ENCODE peak calls at places on chromosomes 5 and 9, in eight cellular contexts. G is GM06990, B is fibroblast of lung, A is natural killer cell, J is uterus, U is neural progenitor cell, H is AG04450, O is Peyer's patch. L is an unnamed sample.

GRCh38 chr5:124560370-124560769 is 186.1 kb downstream of the ZNF608 start:
- DNase-seq in G (no peak), B (no peak), A (no peak), J (no peak), U (no peak), H (no peak), O (no peak), L (no peak)

GRCh38 chr5:72079288-72079687 is 28.0 kb upstream of the MAP1B start:
- DNase-seq in G (peak), B (no peak), A (no peak), J (no peak), U (peak), H (no peak), O (no peak), L (no peak)

GRCh38 chr9:137453643-137454081 is 5.5 kb downstream of the NSMF start:
- DNase-seq in G (peak), B (peak), A (peak), J (peak), U (peak), H (peak), O (peak), L (no peak)

GRCh38 chr9:89243296-89244061 is 64.9 kb upstream of the SHC3 start:
- DNase-seq in G (no peak), B (peak), A (no peak), J (no peak), U (no peak), H (no peak), O (no peak), L (no peak)

GRCh38 chr9:136201609-136202448 is 3.1 kb downstream of the LHX3 start:
- DNase-seq in G (no peak), B (no peak), A (no peak), J (no peak), U (peak), H (no peak), O (no peak), L (no peak)

GRCh38 chr9:113626735-113627495 is 163.4 kb downstream of the RGS3 start:
- DNase-seq in G (no peak), B (no peak), A (no peak), J (peak), U (no peak), H (no peak), O (peak), L (no peak)

GRCh38 chr5:105639068-105639467 is 2031.7 kb downstream of the EFNA5 start:
- DNase-seq in G (no peak), B (no peak), A (no peak), J (no peak), U (peak), H (no peak), O (no peak), L (no peak)

GRCh38 chr5:132528866-132529634 is 14.3 kb downstream of the IL5 start:
- DNase-seq in G (peak), B (no peak), A (no peak), J (no peak), U (no peak), H (no peak), O (no peak), L (no peak)

GRCh38 chr5:1550287-1551076 is 26.7 kb upstream of the LPCAT1 start:
- DNase-seq in G (no peak), B (no peak), A (no peak), J (no peak), U (no peak), H (no peak), O (peak), L (peak)

GRCh38 chr5:174555726-174556125 is 168.7 kb upstream of the MSX2 start:
- DNase-seq in G (no peak), B (no peak), A (no peak), J (no peak), U (no peak), H (no peak), O (no peak), L (no peak)

GRCh38 chr5:179620293-179620692 is 3.2 kb downstream of the HNRNPH1 start:
- DNase-seq in G (no peak), B (no peak), A (no peak), J (no peak), U (no peak), H (no peak), O (no peak), L (no peak)

GRCh38 chr9:96135071-96135825 is 166.7 kb downstream of the HSD17B3 start:
- DNase-seq in G (no peak), B (peak), A (no peak), J (no peak), U (no peak), H (peak), O (no peak), L (no peak)

GRCh38 chr5:8676731-8677130 is 807.8 kb downstream of the MTRR start:
- DNase-seq in G (no peak), B (peak), A (no peak), J (no peak), U (no peak), H (no peak), O (no peak), L (no peak)

GRCh38 chr5:122534829-122535228 is 222.8 kb downstream of the SNCAIP start:
- DNase-seq in G (no peak), B (no peak), A (no peak), J (no peak), U (no peak), H (no peak), O (no peak), L (no peak)

GRCh38 chr5:167578977-167579700 is 712.3 kb upstream of the WWC1 start:
- DNase-seq in G (no peak), B (peak), A (no peak), J (no peak), U (no peak), H (no peak), O (no peak), L (no peak)

GRCh38 chr5:37721447-37721871 is 118.4 kb downstream of the GDNF start:
- DNase-seq in G (peak), B (no peak), A (no peak), J (no peak), U (no peak), H (no peak), O (no peak), L (no peak)

GRCh38 chr5:11174601-11175000 is 413.6 kb upstream of the DAP start:
- DNase-seq in G (no peak), B (no peak), A (no peak), J (no peak), U (no peak), H (no peak), O (no peak), L (no peak)

GRCh38 chr9:12813960-12814876 is 39.4 kb downstream of the LURAP1L start:
- DNase-seq in G (peak), B (peak), A (no peak), J (peak), U (no peak), H (peak), O (peak), L (no peak)

GRCh38 chr9:114166606-114167572 is 11.6 kb downstream of the COL27A1 start:
- DNase-seq in G (no peak), B (peak), A (no peak), J (no peak), U (no peak), H (no peak), O (no peak), L (no peak)

GRCh38 chr5:147234825-147235635 is at the start of gene STK32A:
- DNase-seq in G (no peak), B (peak), A (no peak), J (peak), U (peak), H (no peak), O (no peak), L (peak)

GRCh38 chr9:81032030-81032572 is 657.2 kb downstream of the TLE1 start:
- DNase-seq in G (no peak), B (peak), A (no peak), J (peak), U (no peak), H (peak), O (no peak), L (no peak)

GRCh38 chr5:132238169-132238744 is 10.6 kb upstream of the P4HA2 start:
- DNase-seq in G (no peak), B (peak), A (peak), J (peak), U (peak), H (no peak), O (peak), L (peak)

GRCh38 chr9:93652604-93653592 is 76.5 kb downstream of the PHF2 start:
- DNase-seq in G (no peak), B (no peak), A (no peak), J (no peak), U (no peak), H (no peak), O (peak), L (no peak)

GRCh38 chr9:132894857-132895846 is 16.5 kb downstream of the SPACA9 start:
- DNase-seq in G (no peak), B (no peak), A (no peak), J (no peak), U (no peak), H (no peak), O (no peak), L (no peak)

GRCh38 chr9:98523231-98523901 is 185.4 kb downstream of the GABBR2 start:
- DNase-seq in G (no peak), B (peak), A (no peak), J (no peak), U (peak), H (no peak), O (no peak), L (no peak)
- TF ChIP-seq CTCF in G (peak), B (peak), A (no peak), J (no peak), U (peak), H (peak), O (no peak), L (peak)

GRCh38 chr9:91677354-91677753 is 253.7 kb upstream of the NFIL3 start:
- DNase-seq in G (no peak), B (peak), A (no peak), J (no peak), U (no peak), H (no peak), O (no peak), L (no peak)

GRCh38 chr9:91677822-91678221 is 254.2 kb upstream of the NFIL3 start:
- DNase-seq in G (no peak), B (no peak), A (no peak), J (no peak), U (peak), H (no peak), O (no peak), L (no peak)

GRCh38 chr9:91680129-91680528 is 256.5 kb upstream of the NFIL3 start:
- DNase-seq in G (no peak), B (no peak), A (no peak), J (no peak), U (no peak), H (no peak), O (no peak), L (no peak)

GRCh38 chr9:91678807-91679206 is 255.2 kb upstream of the NFIL3 start:
- DNase-seq in G (no peak), B (no peak), A (no peak), J (no peak), U (no peak), H (no peak), O (no peak), L (no peak)

GRCh38 chr9:91676042-91676441 is 252.4 kb upstream of the NFIL3 start:
- DNase-seq in G (no peak), B (no peak), A (no peak), J (no peak), U (no peak), H (no peak), O (no peak), L (no peak)
- TF ChIP-seq CTCF in G (peak), B (no peak), A (no peak), J (no peak), U (no peak), H (no peak), O (no peak), L (no peak)

DNA sequence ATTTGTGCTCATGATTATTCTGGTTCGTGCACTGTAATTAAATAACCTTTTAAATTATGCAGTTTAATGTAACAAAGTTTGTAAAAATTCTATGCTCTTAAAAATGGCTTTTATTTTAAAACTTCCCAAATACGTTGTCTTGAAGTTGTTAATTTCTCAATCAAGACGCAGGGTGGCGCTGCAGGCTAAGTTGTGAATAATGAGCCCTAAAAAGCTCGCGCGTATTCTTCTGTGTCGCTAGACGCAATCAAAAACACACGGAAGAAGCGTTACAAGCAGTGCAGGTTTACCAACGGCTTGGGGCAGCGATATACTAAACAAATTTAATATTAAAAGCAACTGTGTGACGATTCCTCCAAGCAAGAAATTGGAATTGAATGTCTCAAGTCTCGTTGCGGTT is at the start of gene PCDHB4:
- DNase-seq in G (no peak), B (peak), A (no peak), J (peak), U (peak), H (no peak), O (no peak), L (no peak)
- TF ChIP-seq CTCF in G (no peak), B (no peak), A (no peak), J (no peak), U (peak), H (no peak), O (no peak), L (peak)

GRCh38 chr5:68420476-68421344 is 205.2 kb downstream of the PIK3R1 start:
- DNase-seq in G (no peak), B (no peak), A (no peak), J (peak), U (no peak), H (no peak), O (no peak), L (no peak)
- TF ChIP-seq CTCF in G (no peak), B (no peak), A (no peak), J (no peak), U (no peak), H (no peak), O (no peak), L (no peak)

L was measured in type B pancreatic cell.